ENCODE peak calls at places on chromosomes 6 and 20, in seven cellular contexts. One of them, this sample, is unnamed. For H3K9me3, the result is how much of the 10 kb centered on the place peaks cover.

GRCh38 chr20:47319517-47320252 is 36.8 kb downstream of the ZMYND8 start:
- DNase-seq in lower lobe of right lung: peak
- DNase-seq in ascending aorta: peak
- DNase-seq in fibroblast of lung: peak
- DNase-seq in HepG2: no peak
- DNase-seq in body of pancreas: peak
- DNase-seq in upper lobe of left lung: no peak
- DNase-seq in this sample: no peak

GRCh38 chr6:7087491-7087979 is 20.2 kb upstream of the RREB1 start:
- DNase-seq in lower lobe of right lung: no peak
- DNase-seq in ascending aorta: no peak
- DNase-seq in fibroblast of lung: no peak
- DNase-seq in HepG2: no peak
- DNase-seq in body of pancreas: no peak
- DNase-seq in upper lobe of left lung: no peak
- DNase-seq in this sample: no peak

GRCh38 chr20:47618479-47618878 is 116.8 kb downstream of the NCOA3 start:
- DNase-seq in lower lobe of right lung: no peak
- DNase-seq in ascending aorta: no peak
- DNase-seq in fibroblast of lung: no peak
- DNase-seq in HepG2: no peak
- DNase-seq in body of pancreas: no peak
- DNase-seq in upper lobe of left lung: no peak
- DNase-seq in this sample: no peak

GRCh38 chr6:44734886-44735630 is 347.6 kb downstream of the CDC5L start:
- DNase-seq in lower lobe of right lung: no peak
- DNase-seq in ascending aorta: no peak
- DNase-seq in fibroblast of lung: no peak
- DNase-seq in HepG2: no peak
- DNase-seq in body of pancreas: no peak
- DNase-seq in upper lobe of left lung: no peak
- DNase-seq in this sample: no peak

GRCh38 chr20:45383131-45383530 is 5.0 kb upstream of the TP53TG5 start:
- DNase-seq in lower lobe of right lung: no peak
- DNase-seq in ascending aorta: no peak
- DNase-seq in fibroblast of lung: peak
- DNase-seq in HepG2: no peak
- DNase-seq in body of pancreas: no peak
- DNase-seq in upper lobe of left lung: no peak
- DNase-seq in this sample: no peak

GRCh38 chr6:149380523-149380922 is 19.5 kb upstream of the SUMO4 start:
- DNase-seq in lower lobe of right lung: no peak
- DNase-seq in ascending aorta: no peak
- DNase-seq in fibroblast of lung: no peak
- DNase-seq in HepG2: no peak
- DNase-seq in body of pancreas: no peak
- DNase-seq in upper lobe of left lung: no peak
- DNase-seq in this sample: no peak

GRCh38 chr20:37845878-37846277 is 57.0 kb upstream of the VSTM2L start:
- DNase-seq in lower lobe of right lung: no peak
- DNase-seq in ascending aorta: no peak
- DNase-seq in fibroblast of lung: no peak
- DNase-seq in HepG2: no peak
- DNase-seq in body of pancreas: no peak
- DNase-seq in upper lobe of left lung: no peak
- DNase-seq in this sample: no peak

GRCh38 chr20:33668087-33668790 is 1.5 kb downstream of the ACTL10 start:
- DNase-seq in lower lobe of right lung: peak
- DNase-seq in ascending aorta: no peak
- DNase-seq in fibroblast of lung: no peak
- DNase-seq in HepG2: no peak
- DNase-seq in body of pancreas: no peak
- DNase-seq in upper lobe of left lung: no peak
- DNase-seq in this sample: peak

GRCh38 chr20:55579802-55580201 is 425.5 kb downstream of the CBLN4 start:
- DNase-seq in lower lobe of right lung: no peak
- DNase-seq in ascending aorta: no peak
- DNase-seq in fibroblast of lung: no peak
- DNase-seq in HepG2: no peak
- DNase-seq in body of pancreas: no peak
- DNase-seq in upper lobe of left lung: no peak
- DNase-seq in this sample: no peak

DNA sequence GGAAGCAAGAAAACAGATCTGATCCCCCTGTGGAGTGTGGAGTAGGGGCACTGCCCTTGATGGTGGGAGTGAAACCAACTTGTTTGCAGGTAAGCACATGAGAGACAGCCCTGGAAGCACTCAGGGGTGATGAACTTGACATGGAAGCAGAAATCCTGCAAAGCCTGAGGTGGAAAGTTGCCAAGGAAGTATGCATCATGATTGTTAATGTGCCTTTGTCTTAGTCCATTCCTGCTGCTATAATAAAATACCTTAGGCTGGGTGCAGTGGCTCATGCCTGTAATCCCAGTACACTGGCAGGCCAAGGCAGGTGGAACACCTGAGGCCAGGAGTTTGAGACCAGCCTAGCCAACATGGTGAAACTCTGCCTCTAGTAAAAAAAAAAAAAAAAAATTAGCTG is 40.2 kb upstream of the IFNGR1 start:
- DNase-seq in lower lobe of right lung: no peak
- DNase-seq in ascending aorta: no peak
- DNase-seq in fibroblast of lung: no peak
- DNase-seq in HepG2: peak
- DNase-seq in body of pancreas: no peak
- DNase-seq in upper lobe of left lung: no peak
- DNase-seq in this sample: no peak
- H3K9me3 ChIP-seq in lower lobe of right lung: under half
- H3K9me3 ChIP-seq in ascending aorta: under half
- H3K9me3 ChIP-seq in fibroblast of lung: under half
- H3K9me3 ChIP-seq in HepG2: under half
- H3K9me3 ChIP-seq in body of pancreas: under half
- H3K9me3 ChIP-seq in upper lobe of left lung: under half
- H3K9me3 ChIP-seq in this sample: under half

GRCh38 chr20:43702502-43702901 is 24.3 kb downstream of the GTSF1L start:
- DNase-seq in lower lobe of right lung: no peak
- DNase-seq in ascending aorta: no peak
- DNase-seq in fibroblast of lung: no peak
- DNase-seq in HepG2: no peak
- DNase-seq in body of pancreas: no peak
- DNase-seq in upper lobe of left lung: peak
- DNase-seq in this sample: no peak

GRCh38 chr20:43699941-43700565 is 26.7 kb downstream of the GTSF1L start:
- DNase-seq in lower lobe of right lung: no peak
- DNase-seq in ascending aorta: no peak
- DNase-seq in fibroblast of lung: no peak
- DNase-seq in HepG2: no peak
- DNase-seq in body of pancreas: no peak
- DNase-seq in upper lobe of left lung: no peak
- DNase-seq in this sample: no peak

GRCh38 chr20:43694763-43695162 is 27.8 kb downstream of the MYBL2 start:
- DNase-seq in lower lobe of right lung: no peak
- DNase-seq in ascending aorta: no peak
- DNase-seq in fibroblast of lung: no peak
- DNase-seq in HepG2: no peak
- DNase-seq in body of pancreas: no peak
- DNase-seq in upper lobe of left lung: no peak
- DNase-seq in this sample: no peak

GRCh38 chr20:43695571-43695970 is 28.7 kb downstream of the MYBL2 start:
- DNase-seq in lower lobe of right lung: no peak
- DNase-seq in ascending aorta: no peak
- DNase-seq in fibroblast of lung: no peak
- DNase-seq in HepG2: no peak
- DNase-seq in body of pancreas: no peak
- DNase-seq in upper lobe of left lung: no peak
- DNase-seq in this sample: no peak

GRCh38 chr20:43700627-43701026 is 26.2 kb downstream of the GTSF1L start:
- DNase-seq in lower lobe of right lung: no peak
- DNase-seq in ascending aorta: no peak
- DNase-seq in fibroblast of lung: no peak
- DNase-seq in HepG2: no peak
- DNase-seq in body of pancreas: no peak
- DNase-seq in upper lobe of left lung: no peak
- DNase-seq in this sample: no peak
- H3K9me3 ChIP-seq in lower lobe of right lung: under half
- H3K9me3 ChIP-seq in ascending aorta: under half
- H3K9me3 ChIP-seq in fibroblast of lung: under half
- H3K9me3 ChIP-seq in HepG2: under half
- H3K9me3 ChIP-seq in body of pancreas: under half
- H3K9me3 ChIP-seq in upper lobe of left lung: under half
- H3K9me3 ChIP-seq in this sample: under half

DNA sequence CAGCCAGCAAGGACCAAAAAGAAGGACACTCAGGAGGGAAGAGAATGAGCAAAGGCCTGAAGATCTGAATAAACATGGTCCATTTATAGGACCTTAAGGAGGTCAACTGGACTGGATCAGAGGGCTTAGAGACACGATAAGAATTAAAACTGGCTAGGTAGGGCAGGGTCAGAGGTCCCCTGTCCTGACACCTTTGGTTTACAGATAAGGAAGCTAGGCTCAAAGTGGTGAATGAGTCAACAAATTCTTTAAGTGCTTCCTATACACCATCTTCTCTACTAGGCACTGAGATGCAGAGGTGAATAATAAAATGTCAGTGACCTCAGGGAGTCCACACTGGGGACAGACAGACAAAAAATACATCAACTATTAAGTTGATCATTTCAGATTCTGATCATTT is 70.3 kb downstream of the HIVEP2 start:
- DNase-seq in lower lobe of right lung: no peak
- DNase-seq in ascending aorta: no peak
- DNase-seq in fibroblast of lung: no peak
- DNase-seq in HepG2: peak
- DNase-seq in body of pancreas: no peak
- DNase-seq in upper lobe of left lung: no peak
- DNase-seq in this sample: no peak
- H3K9me3 ChIP-seq in lower lobe of right lung: under half
- H3K9me3 ChIP-seq in ascending aorta: under half
- H3K9me3 ChIP-seq in fibroblast of lung: under half
- H3K9me3 ChIP-seq in HepG2: under half
- H3K9me3 ChIP-seq in body of pancreas: under half
- H3K9me3 ChIP-seq in upper lobe of left lung: under half
- H3K9me3 ChIP-seq in this sample: under half

GRCh38 chr20:60584221-60584620 is 626.0 kb downstream of the CDH26 start:
- DNase-seq in lower lobe of right lung: no peak
- DNase-seq in ascending aorta: no peak
- DNase-seq in fibroblast of lung: no peak
- DNase-seq in HepG2: no peak
- DNase-seq in body of pancreas: no peak
- DNase-seq in upper lobe of left lung: no peak
- DNase-seq in this sample: no peak
- H3K9me3 ChIP-seq in lower lobe of right lung: under half
- H3K9me3 ChIP-seq in ascending aorta: under half
- H3K9me3 ChIP-seq in fibroblast of lung: under half
- H3K9me3 ChIP-seq in HepG2: half or more
- H3K9me3 ChIP-seq in body of pancreas: under half
- H3K9me3 ChIP-seq in upper lobe of left lung: under half
- H3K9me3 ChIP-seq in this sample: under half

DNA sequence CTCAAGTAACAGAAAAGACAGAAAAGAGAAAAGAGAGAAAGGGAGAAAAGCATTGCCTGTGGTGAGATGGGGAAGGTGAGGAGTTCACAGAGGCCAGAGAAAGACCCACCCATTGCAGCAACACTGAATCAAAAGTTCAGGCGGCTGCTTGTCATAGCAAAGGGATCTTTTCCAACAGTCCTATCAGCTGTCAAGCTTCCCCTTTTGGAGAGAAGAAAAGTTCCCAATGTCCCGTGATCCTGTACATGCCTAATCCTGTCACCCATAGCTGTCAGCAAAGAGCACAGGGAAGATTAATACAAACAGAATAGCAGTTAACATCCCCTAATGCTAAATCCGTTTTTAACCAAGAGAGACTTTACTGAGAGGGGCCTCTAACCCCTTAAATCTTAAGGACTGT is 8.9 kb upstream of the TRIM38 start:
- DNase-seq in lower lobe of right lung: no peak
- DNase-seq in ascending aorta: no peak
- DNase-seq in fibroblast of lung: no peak
- DNase-seq in HepG2: no peak
- DNase-seq in body of pancreas: no peak
- DNase-seq in upper lobe of left lung: no peak
- DNase-seq in this sample: no peak
- H3K9me3 ChIP-seq in lower lobe of right lung: under half
- H3K9me3 ChIP-seq in ascending aorta: under half
- H3K9me3 ChIP-seq in fibroblast of lung: under half
- H3K9me3 ChIP-seq in HepG2: under half
- H3K9me3 ChIP-seq in body of pancreas: under half
- H3K9me3 ChIP-seq in upper lobe of left lung: under half
- H3K9me3 ChIP-seq in this sample: under half